ENCODE peak calls at places on chromosomes 13 and 19, in four cellular contexts. Y, D, P and G are unnamed samples.

GRCh38 chr13:30051531-30052060 is 201.2 kb upstream of the UBL3 start:
- DNase-seq in Y (no peak), D (no peak), P (no peak), G (no peak)

GRCh38 chr13:64480648-64481047 is 2749.5 kb downstream of the PCDH9 start:
- DNase-seq in Y (peak), D (no peak), P (no peak), G (peak)

GRCh38 chr13:101018720-101019119 is 344.1 kb upstream of the TMTC4 start:
- DNase-seq in Y (peak), D (no peak), P (peak), G (peak)

GRCh38 chr19:17357078-17357666 is 19.8 kb downstream of the GTPBP3 start:
- DNase-seq in Y (no peak), D (no peak), P (no peak), G (no peak)

GRCh38 chr19:18379803-18380747 is 5.9 kb upstream of the GDF15 start:
- DNase-seq in Y (peak), D (peak), P (peak), G (peak)

GRCh38 chr13:67278230-67278629 is 48.1 kb upstream of the PCDH9 start:
- DNase-seq in Y (peak), D (no peak), P (peak), G (peak)

GRCh38 chr13:109331898-109332297 is 454.5 kb downstream of the IRS2 start:
- DNase-seq in Y (peak), D (no peak), P (no peak), G (peak)

GRCh38 chr19:9865732-9866627 is 30.9 kb downstream of the PIN1 start:
- DNase-seq in Y (no peak), D (no peak), P (no peak), G (no peak)

GRCh38 chr13:98939552-98940306 is 38.1 kb downstream of the DOCK9 start:
- DNase-seq in Y (no peak), D (no peak), P (no peak), G (no peak)

GRCh38 chr13:75541287-75541686 is 3.6 kb upstream of the COMMD6 start:
- DNase-seq in Y (peak), D (no peak), P (no peak), G (no peak)

GRCh38 chr19:46350029-46350757 is 3.3 kb downstream of the PPP5C start:
- DNase-seq in Y (no peak), D (no peak), P (no peak), G (no peak)

GRCh38 chr13:53782400-53783030 is 753.9 kb downstream of the OLFM4 start:
- DNase-seq in Y (peak), D (no peak), P (peak), G (peak)

GRCh38 chr13:98401936-98402335 is 175.0 kb downstream of the STK24 start:
- DNase-seq in Y (no peak), D (no peak), P (no peak), G (no peak)

GRCh38 chr19:45498411-45499195 is at the start of gene PPM1N:
- DNase-seq in Y (no peak), D (no peak), P (no peak), G (no peak)

GRCh38 chr19:5097331-5097930 is 128.5 kb downstream of the KDM4B start:
- DNase-seq in Y (no peak), D (no peak), P (no peak), G (no peak)

GRCh38 chr13:34943675-34944634 is 1.9 kb downstream of the NBEA start:
- DNase-seq in Y (no peak), D (no peak), P (no peak), G (no peak)

DNA sequence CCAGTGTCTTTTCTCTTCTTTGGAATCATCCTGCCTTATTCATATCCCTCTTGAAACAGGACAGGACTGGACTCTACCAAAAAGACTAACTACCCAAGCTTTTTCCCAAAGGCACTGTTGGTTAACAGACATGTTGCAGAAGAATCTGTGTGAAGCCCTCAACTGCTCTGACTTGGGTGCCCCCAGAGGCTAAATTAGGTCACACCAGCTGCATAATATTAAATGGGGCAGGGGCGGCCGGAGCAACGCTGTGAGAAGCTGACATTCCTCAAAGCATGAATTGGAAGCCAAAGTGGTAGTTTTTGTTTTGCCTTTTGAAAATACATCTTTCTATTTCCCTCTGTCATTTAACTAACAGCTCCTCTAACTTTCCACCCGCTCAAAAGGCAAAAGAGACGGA is 185.9 kb downstream of the LHFPL6 start:
- DNase-seq in Y (no peak), D (peak), P (no peak), G (no peak)
- TF ChIP-seq CTCF in Y (peak), D (peak), P (peak), G (peak)

DNA sequence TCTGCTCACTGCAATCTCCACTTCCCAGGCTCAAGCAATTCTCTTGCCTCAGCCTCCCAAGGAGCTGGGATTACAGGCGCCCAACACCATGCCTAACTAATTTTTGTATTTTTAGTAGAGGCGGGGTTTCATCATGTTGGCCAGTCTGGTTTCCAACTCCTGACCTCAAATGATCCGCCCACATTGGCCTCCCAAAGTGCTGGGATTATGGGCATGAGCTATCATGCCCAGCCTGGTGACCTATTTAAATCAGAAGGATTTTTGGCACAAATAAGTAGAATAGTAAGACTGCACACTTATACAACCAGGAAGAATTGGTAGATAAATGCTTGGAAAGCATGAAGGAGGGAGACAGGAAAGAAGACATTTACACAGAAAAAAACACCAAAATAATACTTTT is 53.4 kb upstream of the AKAP11 start:
- DNase-seq in Y (no peak), D (no peak), P (no peak), G (no peak)
- TF ChIP-seq CTCF in Y (no peak), D (no peak), P (no peak), G (no peak)

DNA sequence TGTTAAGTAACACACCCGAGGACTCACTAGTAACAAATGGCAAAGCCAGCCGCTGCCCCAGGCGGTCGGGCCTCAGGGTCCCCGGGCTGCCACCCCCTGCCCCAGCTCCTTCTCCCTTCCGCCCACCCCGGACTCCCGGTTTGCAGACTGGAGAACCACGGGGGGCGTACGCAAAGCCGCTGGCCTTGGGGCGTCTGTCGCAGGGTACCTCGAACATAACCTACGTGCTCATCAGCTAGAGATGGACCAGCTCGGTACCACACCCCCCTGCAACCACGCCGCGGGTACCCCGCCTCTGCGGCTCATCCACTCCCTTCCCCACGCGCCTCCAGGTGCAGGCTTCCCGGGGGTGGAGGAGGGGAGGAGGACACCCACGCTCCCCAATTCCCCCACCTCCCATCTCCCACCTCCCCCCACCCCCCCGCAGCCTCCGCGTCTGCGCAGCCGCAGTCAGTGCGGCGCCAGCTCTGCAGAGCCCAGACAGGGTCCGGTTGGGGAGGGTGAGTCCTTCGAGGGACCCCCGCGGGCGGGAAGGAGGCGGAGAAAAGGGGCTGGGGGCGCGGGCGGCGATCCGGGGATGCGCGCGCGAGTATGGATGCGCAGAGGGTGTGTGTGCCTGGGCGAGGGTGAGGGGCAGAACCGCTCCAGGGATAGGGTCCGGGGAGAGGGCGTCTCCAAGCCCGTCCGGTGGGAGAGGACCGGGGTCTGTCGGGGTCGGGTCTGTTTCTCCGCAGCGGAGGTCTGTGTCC is at the start of gene SMIM17:
- DNase-seq in Y (no peak), D (no peak), P (no peak), G (no peak)
- TF ChIP-seq CTCF in Y (no peak), D (no peak), P (no peak), G (no peak)

DNA sequence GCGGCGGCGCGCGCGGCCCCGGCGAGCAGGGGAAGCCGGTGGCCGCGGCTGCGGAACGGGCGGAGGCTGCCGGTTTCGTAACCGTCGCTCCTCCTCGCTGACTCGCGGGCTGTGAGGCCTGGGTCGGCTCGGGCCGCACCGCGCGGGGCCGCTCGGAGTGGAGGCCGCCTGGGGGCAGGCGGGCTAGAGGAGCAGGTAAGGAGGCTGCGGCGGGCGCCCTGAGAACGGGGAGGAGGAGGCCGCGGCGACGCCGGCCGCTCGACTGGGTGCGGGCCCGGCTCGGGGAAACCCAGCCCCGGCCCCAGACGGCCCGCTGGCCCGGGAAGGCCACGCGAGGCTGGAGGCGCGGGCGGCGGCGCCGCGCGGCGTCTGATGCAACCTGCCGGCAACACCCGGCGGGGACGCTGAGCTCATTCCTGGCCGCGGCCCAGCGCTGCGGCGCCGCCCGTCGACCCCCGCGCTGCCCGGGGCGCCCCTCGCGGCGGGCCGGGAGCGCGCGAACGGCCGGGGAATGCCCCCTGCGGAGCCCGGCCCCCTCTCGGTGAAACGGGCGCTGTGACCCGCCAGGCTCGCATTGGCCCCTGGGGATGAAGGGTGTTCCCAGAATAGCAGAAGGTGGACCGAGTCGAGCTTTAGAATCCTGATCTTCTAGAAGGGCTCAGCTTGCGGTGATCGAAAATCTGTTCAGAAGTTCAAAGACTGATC is at the start of gene CEBPG:
- DNase-seq in Y (peak), D (peak), P (no peak), G (peak)
- TF ChIP-seq CTCF in Y (peak), D (no peak), P (peak), G (peak)

GRCh38 chr13:79725841-79726240 is 244.9 kb downstream of the NDFIP2 start:
- DNase-seq in Y (no peak), D (no peak), P (no peak), G (no peak)

GRCh38 chr13:79722885-79723445 is 242.0 kb downstream of the NDFIP2 start:
- DNase-seq in Y (peak), D (no peak), P (no peak), G (peak)

GRCh38 chr13:79723462-79724116 is 242.6 kb downstream of the NDFIP2 start:
- DNase-seq in Y (no peak), D (peak), P (no peak), G (no peak)

GRCh38 chr13:79724348-79725103 is 243.6 kb downstream of the NDFIP2 start:
- DNase-seq in Y (no peak), D (no peak), P (peak), G (peak)
- TF ChIP-seq CTCF in Y (no peak), D (no peak), P (no peak), G (no peak)

GRCh38 chr19:2422951-2423880 is 4.2 kb downstream of the TIMM13 start:
- DNase-seq in Y (no peak), D (no peak), P (no peak), G (no peak)

GRCh38 chr19:2423913-2424685 is 3.3 kb downstream of the TIMM13 start:
- DNase-seq in Y (no peak), D (no peak), P (no peak), G (no peak)

GRCh38 chr19:2426661-2427322 is 594 bp downstream of the TIMM13 start:
- DNase-seq in Y (peak), D (peak), P (no peak), G (no peak)

GRCh38 chr19:2425622-2426581 is 1.5 kb downstream of the TIMM13 start:
- DNase-seq in Y (no peak), D (no peak), P (no peak), G (no peak)

GRCh38 chr19:2424686-2425621 is 2.4 kb downstream of the TIMM13 start:
- DNase-seq in Y (peak), D (peak), P (no peak), G (peak)
- TF ChIP-seq CTCF in Y (peak), D (no peak), P (no peak), G (no peak)

GRCh38 chr19:33715462-33715861 is 81.2 kb upstream of the KCTD15 start:
- DNase-seq in Y (no peak), D (no peak), P (no peak), G (no peak)
- TF ChIP-seq CTCF in Y (no peak), D (no peak), P (no peak), G (no peak)

GRCh38 chr19:52351512-52351911 is 15.5 kb downstream of the ZNF610 start:
- DNase-seq in Y (no peak), D (no peak), P (no peak), G (no peak)
- TF ChIP-seq CTCF in Y (peak), D (no peak), P (peak), G (no peak)

GRCh38 chr19:43699506-43700367 is 16.1 kb upstream of the IRGC start:
- DNase-seq in Y (peak), D (peak), P (no peak), G (peak)
- TF ChIP-seq CTCF in Y (peak), D (no peak), P (peak), G (no peak)

GRCh38 chr19:56080669-56081401 is 40.3 kb downstream of the ZNF787 start:
- DNase-seq in Y (peak), D (peak), P (no peak), G (peak)
- TF ChIP-seq CTCF in Y (peak), D (peak), P (peak), G (peak)